ENCODE peak calls at places on chromosomes 16 and 17, in seven cellular contexts. Z is stimulated activated CD8-positive, alpha-beta memory T cell treated with anti-CD3 and anti-CD28 coated beads, Interleukin-2, amount 100 ng/mL, for 48 hours; C is DMS 273 treated with DMSO at 0.1 percent for 48 hours; I is right atrium auricular region; E is dorsolateral prefrontal cortex; F is stomach; W is ACHN. P is an unnamed sample.

GRCh38 chr16:59601452-59601851 is 867.3 kb upstream of the GOT2 start:
- DNase-seq in E (no peak), Z (no peak), W (no peak), C (no peak), I (no peak), F (no peak), P (no peak)

GRCh38 chr17:41065829-41066624 is at the start of gene KRTAP2-4:
- DNase-seq in W (peak; percentile 82), F (no peak), C (no peak), I (no peak), E (no peak), Z (no peak), P (no peak)

GRCh38 chr17:48510761-48511604 is 19.8 kb downstream of the HOXB1 start:
- DNase-seq in Z (no peak), E (no peak), W (no peak), C (no peak), F (no peak), I (no peak), P (no peak)

GRCh38 chr17:80308672-80309517 is 48.2 kb downstream of the RNF213 start:
- DNase-seq in F (no peak), E (no peak), W (no peak), C (no peak), I (no peak), Z (no peak), P (no peak)

GRCh38 chr17:39169518-39169917 is 3.6 kb upstream of the ARL5C start:
- DNase-seq in Z (no peak), W (no peak), F (no peak), E (no peak), C (no peak), I (no peak), P (no peak)

GRCh38 chr16:56610609-56611111 is 2.3 kb downstream of the MT2A start:
- DNase-seq in Z (no peak), C (no peak), I (no peak), W (no peak), F (no peak), E (no peak), P (no peak)

GRCh38 chr16:72721981-72722380 is 325.9 kb downstream of the ZFHX3 start:
- DNase-seq in Z (no peak), I (no peak), E (no peak), W (no peak), C (no peak), F (no peak), P (no peak)

GRCh38 chr17:32275060-32276042 is 9.7 kb downstream of the RHBDL3 start:
- DNase-seq in E (no peak), C (peak; percentile 50), I (no peak), W (peak; percentile 91), Z (no peak), F (no peak), P (peak; percentile 28)

GRCh38 chr17:82287849-82288601 is 14.5 kb upstream of the CSNK1D start:
- DNase-seq in W (peak; percentile 49), Z (no peak), E (no peak), C (peak; percentile 95), I (no peak), F (peak; percentile 90), P (peak; percentile 79)

GRCh38 chr16:67190448-67191399 is 788 bp upstream of the EXOC3L1 start:
- DNase-seq in W (no peak), F (no peak), C (no peak), E (no peak), I (no peak), Z (no peak), P (no peak)

GRCh38 chr17:80830020-80830780 is 161.4 kb upstream of the CHMP6 start:
- DNase-seq in C (no peak), Z (no peak), W (no peak), E (no peak), F (no peak), I (no peak), P (no peak)

GRCh38 chr16:22388101-22388644 is 13.8 kb upstream of the CDR2 start:
- DNase-seq in C (no peak), I (no peak), F (no peak), Z (no peak), E (no peak), W (no peak), P (no peak)

GRCh38 chr17:81239714-81240555 is 817 bp downstream of the NDUFAF8 start:
- DNase-seq in E (no peak), C (no peak), I (no peak), W (peak; percentile 41), F (no peak), Z (peak; percentile 32), P (peak; percentile 28)

GRCh38 chr17:57603978-57604377 is 141.1 kb downstream of the CCDC182 start:
- DNase-seq in C (no peak), Z (peak; percentile 39), E (no peak), I (no peak), F (peak; percentile 63), W (no peak), P (peak; percentile 28)

GRCh38 chr17:41684050-41684449 is 4.6 kb upstream of the EIF1 start:
- DNase-seq in W (no peak), C (no peak), I (no peak), E (no peak), Z (no peak), F (no peak), P (no peak)

P was measured in Calu3.